ENCODE peak calls at places on chromosomes 11 and 22, in ten cellular contexts. Z, V, R, K, J, D, B, L, F and T are unnamed samples.

GRCh38 chr11:69378303-69379141 is 84.6 kb downstream of the MYEOV start:
- DNase-seq in F (no peak), L (no peak), R (no peak), V (no peak), B (no peak), Z (no peak), D (no peak), J (no peak), K (no peak), T (no peak)

GRCh38 chr11:32434116-32434386 is 1.3 kb downstream of the WT1 start:
- DNase-seq in F (no peak), D (no peak), B (no peak), K (no peak), R (no peak), Z (no peak), J (no peak), L (no peak), V (no peak), T (no peak)

GRCh38 chr11:96969251-96969650 is 579.4 kb downstream of the JRKL start:
- DNase-seq in D (no peak), J (no peak), B (no peak), R (no peak), L (no peak), V (no peak), Z (no peak), K (no peak), F (no peak), T (no peak)

GRCh38 chr11:46247090-46247489 is 30.4 kb upstream of the CREB3L1 start:
- DNase-seq in B (no peak), L (no peak), V (no peak), K (no peak), R (no peak), J (no peak), D (no peak), F (no peak), Z (no peak), T (no peak)

GRCh38 chr11:130159657-130160459 is at the start of gene ST14:
- DNase-seq in Z (peak), K (no peak), B (no peak), R (no peak), F (no peak), J (no peak), V (peak), L (no peak), D (no peak), T (no peak)

GRCh38 chr11:111422494-111423249 is 43.6 kb upstream of the POU2AF1 start:
- DNase-seq in F (peak), K (peak), Z (peak), L (no peak), J (peak), B (peak), D (no peak), V (peak), R (peak), T (peak)

GRCh38 chr22:46056169-46057041 is 79.4 kb upstream of the WNT7B start:
- DNase-seq in Z (no peak), B (no peak), F (no peak), K (no peak), D (no peak), J (no peak), V (no peak), L (no peak), R (no peak), T (no peak)

GRCh38 chr11:94926698-94927237 is 46.6 kb downstream of the CWC15 start:
- DNase-seq in B (no peak), J (peak), L (no peak), R (peak), V (no peak), K (no peak), Z (no peak), F (no peak), D (no peak), T (no peak)

GRCh38 chr11:83827940-83828554 is 541.9 kb upstream of the CCDC90B start:
- DNase-seq in F (no peak), D (peak), L (no peak), R (peak), V (peak), K (peak), B (no peak), J (peak), Z (peak), T (peak)

GRCh38 chr22:20565761-20566160 is 58.4 kb downstream of the MED15 start:
- DNase-seq in V (no peak), Z (no peak), R (no peak), B (no peak), L (no peak), D (no peak), K (no peak), J (no peak), F (no peak), T (no peak)

GRCh38 chr11:76232026-76232665 is 25.8 kb upstream of the WNT11 start:
- DNase-seq in J (no peak), K (peak), L (no peak), V (peak), D (no peak), Z (no peak), F (peak), B (peak), R (no peak), T (no peak)

GRCh38 chr22:37303821-37304274 is 21.5 kb downstream of the CYTH4 start:
- DNase-seq in F (no peak), Z (no peak), B (peak), L (no peak), J (peak), D (no peak), R (peak), V (no peak), K (peak), T (no peak)

GRCh38 chr11:17257200-17257599 is 19.3 kb upstream of the NUCB2 start:
- DNase-seq in J (peak), Z (no peak), L (no peak), K (no peak), F (no peak), B (no peak), V (no peak), R (no peak), D (no peak), T (no peak)

GRCh38 chr22:20114506-20115475 is 1.1 kb upstream of the RANBP1 start:
- DNase-seq in V (no peak), D (no peak), J (no peak), F (no peak), Z (no peak), L (no peak), K (no peak), B (no peak), R (no peak), T (no peak)

GRCh38 chr11:79413258-79413657 is 27.6 kb downstream of the TENM4 start:
- DNase-seq in Z (no peak), L (no peak), J (no peak), V (no peak), K (no peak), F (no peak), R (no peak), B (no peak), D (no peak), T (no peak)